ENCODE peak calls at places on chromosome 5, in five cellular contexts. M, J, T, C and E are unnamed samples.
A peak's percentile ranks its signal among the peaks of the same experiment; 100 is the strongest.

GRCh38 chr5:133285583-133286021 is 233.8 kb downstream of the HSPA4 start:
- DNase-seq in M (peak; percentile 23), J (no peak), T (no peak), C (peak; percentile 5), E (no peak)

GRCh38 chr5:42620579-42621216 is 135.9 kb upstream of the CCDC152 start:
- DNase-seq in M (no peak), J (no peak), T (no peak), C (no peak), E (no peak)

GRCh38 chr5:96483878-96484277 is 50.8 kb upstream of the PCSK1 start:
- DNase-seq in M (peak; percentile 53), J (peak; percentile 6), T (no peak), C (peak; percentile 65), E (peak; percentile 7)

GRCh38 chr5:14218011-14218410 is 74.9 kb downstream of the TRIO start:
- DNase-seq in M (no peak), J (no peak), T (no peak), C (no peak), E (no peak)

GRCh38 chr5:150778517-150779396 is at the start of gene SMIM3:
- DNase-seq in M (peak; percentile 75), J (peak; percentile 70), T (peak; percentile 73), C (peak; percentile 58), E (no peak)

GRCh38 chr5:112333236-112333850 is 85.7 kb downstream of the EPB41L4A start:
- DNase-seq in M (no peak), J (no peak), T (no peak), C (no peak), E (no peak)

GRCh38 chr5:72248352-72249032 is 71.5 kb downstream of the MRPS27 start:
- DNase-seq in M (peak; percentile 94), J (no peak), T (peak; percentile 74), C (no peak), E (no peak)

GRCh38 chr5:152246401-152246800 is 158.7 kb downstream of the NMUR2 start:
- DNase-seq in M (peak; percentile 12), J (no peak), T (no peak), C (peak; percentile 49), E (no peak)

GRCh38 chr5:106269252-106269843 is 1401.4 kb downstream of the EFNA5 start:
- DNase-seq in M (peak; percentile 65), J (no peak), T (no peak), C (no peak), E (no peak)

GRCh38 chr5:119032653-119033052 is 38.2 kb upstream of the DMXL1 start:
- DNase-seq in M (no peak), J (no peak), T (no peak), C (no peak), E (peak; percentile 43)

GRCh38 chr5:175479125-175479881 is 943 bp downstream of the SFXN1 start:
- DNase-seq in M (no peak), J (no peak), T (no peak), C (peak; percentile 21), E (no peak)

GRCh38 chr5:50958852-50959457 is 292.5 kb downstream of the PARP8 start:
- DNase-seq in M (peak; percentile 47), J (no peak), T (peak; percentile 7), C (peak; percentile 61), E (peak; percentile 3)

GRCh38 chr5:73438897-73439470 is 9.6 kb downstream of the FOXD1 start:
- DNase-seq in M (peak; percentile 28), J (no peak), T (no peak), C (no peak), E (no peak)

GRCh38 chr5:34576849-34577248 is 79.3 kb upstream of the RAI14 start:
- DNase-seq in M (no peak), J (no peak), T (no peak), C (no peak), E (no peak)

GRCh38 chr5:106759581-106759980 is 911.2 kb downstream of the EFNA5 start:
- DNase-seq in M (peak; percentile 16), J (no peak), T (no peak), C (no peak), E (no peak)

GRCh38 chr5:140251527-140251973 is 51.4 kb downstream of the PFDN1 start:
- DNase-seq in M (peak; percentile 44), J (no peak), T (no peak), C (peak; percentile 94), E (peak; percentile 36)

GRCh38 chr5:106639488-106639887 is 1031.2 kb downstream of the EFNA5 start:
- DNase-seq in M (no peak), J (no peak), T (no peak), C (no peak), E (no peak)

GRCh38 chr5:177015156-177015555 is 7.3 kb upstream of the ZNF346 start:
- DNase-seq in M (no peak), J (no peak), T (no peak), C (no peak), E (no peak)

GRCh38 chr5:77558266-77558665 is 66.2 kb upstream of the WDR41 start:
- DNase-seq in M (no peak), J (no peak), T (no peak), C (no peak), E (no peak)

GRCh38 chr5:159155960-159156359 is 53.4 kb downstream of the RNF145 start:
- DNase-seq in M (no peak), J (peak; percentile 12), T (no peak), C (no peak), E (no peak)

GRCh38 chr5:149549461-149550266 is 1.6 kb downstream of the CSNK1A1 start:
- DNase-seq in M (peak; percentile 61), J (peak; percentile 58), T (no peak), C (peak; percentile 52), E (peak; percentile 65)

GRCh38 chr5:10724799-10725507 is 36.1 kb downstream of the DAP start:
- DNase-seq in M (peak; percentile 95), J (no peak), T (peak; percentile 51), C (no peak), E (no peak)

GRCh38 chr5:35811108-35811741 is 45.5 kb upstream of the IL7R start:
- DNase-seq in M (no peak), J (no peak), T (no peak), C (no peak), E (no peak)

GRCh38 chr5:33223563-33224305 is 217.0 kb upstream of the TARS1 start:
- DNase-seq in M (no peak), J (no peak), T (no peak), C (no peak), E (no peak)

GRCh38 chr5:157278319-157279037 is 12.6 kb downstream of the CYFIP2 start:
- DNase-seq in M (no peak), J (no peak), T (no peak), C (no peak), E (no peak)

GRCh38 chr5:52582313-52582712 is 205.4 kb upstream of the ITGA1 start:
- DNase-seq in M (no peak), J (no peak), T (no peak), C (no peak), E (no peak)
- TF ChIP-seq CTCF in M (no peak), J (no peak), T (no peak), C (peak; percentile 11), E (peak; percentile 10)

GRCh38 chr5:88883566-88884434 is 816 bp upstream of the MEF2C start:
- DNase-seq in M (peak; percentile 86), J (peak; percentile 65), T (peak; percentile 26), C (peak; percentile 84), E (no peak)
- TF ChIP-seq CTCF in M (no peak), J (no peak), T (peak; percentile 6), C (no peak), E (no peak)

GRCh38 chr5:178208540-178209227 is 4.4 kb downstream of the HNRNPAB start:
- DNase-seq in M (no peak), J (no peak), T (no peak), C (no peak), E (no peak)
- TF ChIP-seq CTCF in M (no peak), J (no peak), T (no peak), C (peak; percentile 18), E (peak; percentile 23)

GRCh38 chr5:1089621-1090040 is 22.2 kb downstream of the SLC12A7 start:
- DNase-seq in M (no peak), J (no peak), T (no peak), C (no peak), E (no peak)

GRCh38 chr5:1091632-1092031 is 20.2 kb downstream of the SLC12A7 start:
- DNase-seq in M (no peak), J (no peak), T (no peak), C (no peak), E (no peak)

GRCh38 chr5:1092122-1092521 is 19.7 kb downstream of the SLC12A7 start:
- DNase-seq in M (no peak), J (no peak), T (no peak), C (no peak), E (no peak)

GRCh38 chr5:1088726-1089125 is 23.1 kb downstream of the SLC12A7 start:
- DNase-seq in M (no peak), J (no peak), T (no peak), C (no peak), E (no peak)

GRCh38 chr5:1090538-1090937 is 21.3 kb downstream of the SLC12A7 start:
- DNase-seq in M (peak; percentile 43), J (no peak), T (no peak), C (no peak), E (no peak)
- TF ChIP-seq CTCF in M (no peak), J (no peak), T (no peak), C (no peak), E (no peak)